ENCODE peak calls at places on chromosomes 12 and 14, in four cellular contexts. T is ovary, W is astrocyte, D is Peyer's patch. F is an unnamed sample.

GRCh38 chr12:108532061-108532848 is 17.2 kb downstream of the FICD start:
- DNase-seq in T (no peak), W (no peak), D (no peak), F (no peak)

GRCh38 chr12:92571169-92571568 is 131.6 kb upstream of the PLEKHG7 start:
- DNase-seq in T (no peak), W (no peak), D (no peak), F (no peak)

GRCh38 chr14:99562848-99563748 is 40.9 kb downstream of the CCDC85C start:
- DNase-seq in T (peak; percentile 81), W (peak; percentile 81), D (peak; percentile 82), F (no peak)

GRCh38 chr14:72652179-72652578 is 241.7 kb downstream of the DPF3 start:
- DNase-seq in T (no peak), W (peak; percentile 68), D (no peak), F (no peak)

GRCh38 chr12:127810026-127810425 is 456.9 kb upstream of the TMEM132C start:
- DNase-seq in T (no peak), W (peak; percentile 99), D (no peak), F (no peak)

GRCh38 chr14:62084020-62084419 is 321.8 kb downstream of the SNAPC1 start:
- DNase-seq in T (no peak), W (no peak), D (no peak), F (no peak)

GRCh38 chr12:5230151-5230550 is 186.5 kb downstream of the KCNA5 start:
- DNase-seq in T (no peak), W (peak; percentile 51), D (no peak), F (no peak)

GRCh38 chr12:77324416-77324762 is 259.0 kb upstream of the E2F7 start:
- DNase-seq in T (no peak), W (peak; percentile 6), D (no peak), F (no peak)

GRCh38 chr14:80315681-80316080 is 104.4 kb upstream of the DIO2 start:
- DNase-seq in T (no peak), W (peak; percentile 64), D (no peak), F (no peak)

GRCh38 chr14:105854600-105855245 is 328.3 kb downstream of the TMEM121 start:
- DNase-seq in T (no peak), W (no peak), D (no peak), F (no peak)

GRCh38 chr12:50220357-50221061 is 53.3 kb upstream of the CERS5 start:
- DNase-seq in T (no peak), W (peak; percentile 68), D (no peak), F (no peak)

GRCh38 chr12:18165422-18165871 is 75.5 kb upstream of the RERGL start:
- DNase-seq in T (no peak), W (peak; percentile 42), D (no peak), F (no peak)

GRCh38 chr12:45244561-45245348 is 28.9 kb downstream of the ANO6 start:
- DNase-seq in T (no peak), W (no peak), D (no peak), F (no peak)

GRCh38 chr14:64217318-64217717 is 76.9 kb downstream of the ESR2 start:
- DNase-seq in T (no peak), W (no peak), D (no peak), F (no peak)

GRCh38 chr12:68007466-68007865 is 18.2 kb downstream of the IFNG-AS1 start:
- DNase-seq in T (no peak), W (no peak), D (no peak), F (no peak)

GRCh38 chr12:2389079-2389790 is 336.4 kb downstream of the CACNA1C start:
- DNase-seq in T (no peak), W (no peak), D (peak; percentile 75), F (no peak)

GRCh38 chr12:68113644-68114043 is 45.9 kb downstream of the IFNG start:
- DNase-seq in T (no peak), W (no peak), D (no peak), F (peak; percentile 22)

GRCh38 chr14:69880051-69880487 is 853 bp downstream of the SMOC1 start:
- DNase-seq in T (no peak), W (no peak), D (no peak), F (no peak)

GRCh38 chr14:88242426-88242825 is 80.6 kb downstream of the KCNK10 start:
- DNase-seq in T (no peak), W (no peak), D (no peak), F (no peak)

GRCh38 chr12:17588968-17589367 is 501.0 kb downstream of the RERGL start:
- DNase-seq in T (no peak), W (no peak), D (no peak), F (no peak)

GRCh38 chr12:91074851-91075250 is 17.0 kb upstream of the KERA start:
- DNase-seq in T (no peak), W (no peak), D (no peak), F (no peak)

GRCh38 chr12:89192419-89192818 is 159.9 kb downstream of the DUSP6 start:
- DNase-seq in T (no peak), W (no peak), D (no peak), F (no peak)

GRCh38 chr12:6608592-6609311 is 1.6 kb upstream of the CHD4 start:
- DNase-seq in T (peak; percentile 35), W (no peak), D (no peak), F (no peak)

GRCh38 chr12:80272516-80272915 is 171.5 kb upstream of the PTPRQ start:
- DNase-seq in T (no peak), W (peak; percentile 48), D (no peak), F (no peak)

GRCh38 chr12:116714175-116714574 is 23.7 kb downstream of the SPRING1 start:
- DNase-seq in T (no peak), W (no peak), D (no peak), F (no peak)

GRCh38 chr12:47811581-47812484 is 7.9 kb downstream of the HDAC7 start:
- DNase-seq in T (peak; percentile 81), W (peak; percentile 90), D (peak; percentile 58), F (no peak)

GRCh38 chr12:82723093-82723492 is 36.4 kb downstream of the TMTC2 start:
- DNase-seq in T (no peak), W (no peak), D (no peak), F (no peak)

GRCh38 chr12:124581299-124581698 is 13.9 kb upstream of the NCOR2 start:
- DNase-seq in T (no peak), W (peak; percentile 76), D (no peak), F (no peak)

GRCh38 chr14:89129570-89129969 is 287.5 kb downstream of the FOXN3 start:
- DNase-seq in T (peak; percentile 53), W (no peak), D (no peak), F (no peak)

GRCh38 chr14:71400821-71401447 is 493.7 kb downstream of the PCNX1 start:
- DNase-seq in T (no peak), W (no peak), D (no peak), F (no peak)

GRCh38 chr14:71399057-71399487 is 491.8 kb downstream of the PCNX1 start:
- DNase-seq in T (no peak), W (no peak), D (no peak), F (no peak)

GRCh38 chr14:71397371-71397770 is 490.1 kb downstream of the PCNX1 start:
- DNase-seq in T (no peak), W (no peak), D (no peak), F (no peak)

GRCh38 chr14:71396050-71396677 is 488.9 kb downstream of the PCNX1 start:
- DNase-seq in T (no peak), W (no peak), D (no peak), F (no peak)

DNA sequence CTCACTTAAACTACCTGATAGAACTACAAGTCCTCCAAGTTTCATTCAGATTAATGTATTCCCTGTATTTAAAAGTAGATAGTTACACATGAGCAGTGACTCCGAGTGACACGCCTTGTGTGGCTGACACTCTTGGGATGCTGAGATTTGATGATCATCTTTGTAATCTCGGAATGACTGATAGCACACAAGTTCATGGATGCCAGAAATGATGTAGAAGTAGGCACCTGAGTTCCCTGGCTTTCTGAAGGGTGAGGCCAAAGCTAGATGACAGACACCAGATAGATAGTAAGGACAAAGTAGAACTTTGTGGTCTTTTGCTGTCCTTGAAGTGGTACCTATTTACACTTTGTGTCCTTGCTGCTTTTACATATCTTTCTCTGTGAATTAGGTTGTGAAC is 491.2 kb downstream of the PCNX1 start:
- DNase-seq in T (no peak), W (no peak), D (no peak), F (no peak)
- H3K27ac ChIP-seq in T (no peak overlapping the region), W (no peak overlapping the region), D (peak overlapping the region; percentile 15), F (no peak overlapping the region)

GRCh38 chr12:24533953-24534352 is 414.9 kb downstream of the BCAT1 start:
- DNase-seq in T (no peak), W (no peak), D (no peak), F (no peak)

GRCh38 chr12:24537241-24537860 is 411.6 kb downstream of the BCAT1 start:
- DNase-seq in T (no peak), W (no peak), D (no peak), F (no peak)

GRCh38 chr12:24535334-24536019 is 413.4 kb downstream of the BCAT1 start:
- DNase-seq in T (no peak), W (no peak), D (no peak), F (no peak)

GRCh38 chr12:24530689-24531088 is 418.2 kb downstream of the BCAT1 start:
- DNase-seq in T (no peak), W (no peak), D (no peak), F (no peak)

GRCh38 chr12:24534632-24535031 is 414.3 kb downstream of the BCAT1 start:
- DNase-seq in T (peak; percentile 33), W (no peak), D (no peak), F (no peak)
- H3K4me3 ChIP-seq in T (no peak overlapping the region), W (no peak overlapping the region), D (no peak overlapping the region), F (no peak overlapping the region)

DNA sequence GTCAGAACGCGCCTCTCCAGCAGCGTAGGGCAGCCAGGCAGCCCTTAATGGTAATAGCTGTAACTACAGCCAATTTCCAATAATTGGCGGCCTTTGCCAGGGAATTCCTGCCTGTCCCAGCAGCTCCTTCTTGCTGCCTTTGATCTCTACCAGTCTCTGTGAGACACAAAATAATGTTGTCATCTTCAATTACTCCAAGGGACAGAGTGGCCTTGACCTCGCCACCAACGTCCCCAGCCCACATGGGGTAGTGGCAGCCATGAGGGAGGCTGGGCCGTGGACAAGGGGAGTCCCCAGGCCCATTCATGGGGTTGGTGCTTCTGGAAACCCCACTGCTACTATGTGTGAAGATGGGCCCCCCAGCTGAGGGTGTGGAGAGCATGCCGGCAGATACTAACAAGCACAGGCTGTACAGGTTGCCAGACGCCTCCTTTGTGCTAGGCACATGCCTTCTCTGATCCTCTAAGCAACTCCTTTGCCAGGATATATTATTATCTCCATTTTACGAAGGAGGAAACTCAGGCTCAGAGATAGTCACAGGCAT is 17.4 kb upstream of the CLMN start:
- DNase-seq in T (no peak), W (no peak), D (no peak), F (no peak)
- H3K27ac ChIP-seq in T (no peak overlapping the region), W (no peak overlapping the region), D (no peak overlapping the region), F (no peak overlapping the region)

GRCh38 chr12:49019435-49020317 is 1.1 kb upstream of the PRKAG1 start:
- DNase-seq in T (no peak), W (no peak), D (no peak), F (peak; percentile 17)
- H3K4me3 ChIP-seq in T (peak overlapping the region; percentile 76), W (no peak overlapping the region), D (peak overlapping the region; percentile 57), F (no peak overlapping the region)

GRCh38 chr12:100189241-100190012 is 11.2 kb upstream of the ACTR6 start:
- DNase-seq in T (no peak), W (no peak), D (no peak), F (no peak)
- H3K27ac ChIP-seq in T (no peak overlapping the region), W (no peak overlapping the region), D (no peak overlapping the region), F (no peak overlapping the region)

F was measured in effector memory CD4-positive, alpha-beta T cell.